ENCODE peak calls at places on chromosomes 5 and 9, in five cellular contexts. B is AG04450, I is kidney epithelial cell, Q is A549, K is adrenal gland. P is an unnamed sample.

GRCh38 chr9:126788046-126788445 is 16.8 kb upstream of the ZBTB43 start:
- DNase-seq in K (no peak), I (no peak), B (no peak), Q (no peak), P (no peak)

GRCh38 chr5:115069087-115069968 is 100.4 kb downstream of the TRIM36 start:
- DNase-seq in I (no peak), B (peak; percentile 27), K (peak; percentile 45), Q (peak; percentile 33), P (peak; percentile 51)

GRCh38 chr5:94361832-94362754 is 256.3 kb downstream of the KIAA0825 start:
- DNase-seq in K (no peak), Q (no peak), B (no peak), I (no peak), P (peak; percentile 7)

GRCh38 chr5:61806491-61807020 is 474.5 kb downstream of the ZSWIM6 start:
- DNase-seq in Q (no peak), B (no peak), K (no peak), I (no peak), P (no peak)

GRCh38 chr5:178854284-178854683 is 5.5 kb upstream of the ZNF354B start:
- DNase-seq in I (no peak), B (no peak), Q (no peak), K (no peak), P (no peak)

GRCh38 chr5:143259254-143259605 is 144.3 kb downstream of the NR3C1 start:
- DNase-seq in B (no peak), K (no peak), I (no peak), Q (no peak), P (no peak)

GRCh38 chr9:93112116-93112863 is 16.3 kb downstream of the CARD19 start:
- DNase-seq in Q (no peak), I (no peak), B (no peak), K (peak; percentile 71), P (no peak)

GRCh38 chr5:181058321-181058720 is 18.3 kb downstream of the BTNL9 start:
- DNase-seq in K (no peak), Q (no peak), I (no peak), B (no peak), P (no peak)

GRCh38 chr9:129773262-129774048 is 20.6 kb upstream of the PTGES start:
- DNase-seq in B (peak; percentile 27), Q (peak; percentile 76), I (no peak), K (peak; percentile 74), P (peak; percentile 39)

GRCh38 chr5:120465281-120465961 is 1.3 kb downstream of the PRR16 start:
- DNase-seq in Q (no peak), B (no peak), K (peak; percentile 16), I (no peak), P (no peak)

GRCh38 chr5:62112689-62113220 is 193.3 kb upstream of the KIF2A start:
- DNase-seq in K (no peak), B (no peak), Q (no peak), I (no peak), P (no peak)

GRCh38 chr9:125633116-125633743 is 73.8 kb downstream of the MAPKAP1 start:
- DNase-seq in K (peak; percentile 28), B (no peak), I (no peak), Q (no peak), P (peak; percentile 22)

GRCh38 chr9:125632321-125633115 is 74.5 kb downstream of the MAPKAP1 start:
- DNase-seq in I (peak; percentile 16), B (no peak), Q (no peak), K (no peak), P (peak; percentile 7)

GRCh38 chr9:125629451-125629850 is 77.6 kb downstream of the MAPKAP1 start:
- DNase-seq in Q (no peak), I (no peak), B (no peak), K (no peak), P (no peak)

GRCh38 chr9:125630436-125630835 is 76.6 kb downstream of the MAPKAP1 start:
- DNase-seq in I (no peak), B (no peak), Q (no peak), K (no peak), P (no peak)

GRCh38 chr9:125631391-125632085 is 75.5 kb downstream of the MAPKAP1 start:
- DNase-seq in B (no peak), I (no peak), K (peak; percentile 25), Q (peak; percentile 43), P (peak; percentile 13)
- TF ChIP-seq CTCF in B (peak; percentile 69), I (peak; percentile 32), K (peak; percentile 56), Q (peak; percentile 60), P (no peak)

GRCh38 chr9:119298076-119298853 is 71.0 kb downstream of the BRINP1 start:
- DNase-seq in B (no peak), K (no peak), Q (no peak), I (no peak), P (no peak)
- TF ChIP-seq CTCF in B (no peak), K (no peak), Q (no peak), I (no peak), P (no peak)

GRCh38 chr5:73104326-73104725 is 16.0 kb upstream of the TMEM171 start:
- DNase-seq in I (no peak), Q (no peak), K (no peak), B (no peak), P (no peak)
- TF ChIP-seq CTCF in I (no peak), Q (no peak), K (no peak), B (no peak), P (no peak)

DNA sequence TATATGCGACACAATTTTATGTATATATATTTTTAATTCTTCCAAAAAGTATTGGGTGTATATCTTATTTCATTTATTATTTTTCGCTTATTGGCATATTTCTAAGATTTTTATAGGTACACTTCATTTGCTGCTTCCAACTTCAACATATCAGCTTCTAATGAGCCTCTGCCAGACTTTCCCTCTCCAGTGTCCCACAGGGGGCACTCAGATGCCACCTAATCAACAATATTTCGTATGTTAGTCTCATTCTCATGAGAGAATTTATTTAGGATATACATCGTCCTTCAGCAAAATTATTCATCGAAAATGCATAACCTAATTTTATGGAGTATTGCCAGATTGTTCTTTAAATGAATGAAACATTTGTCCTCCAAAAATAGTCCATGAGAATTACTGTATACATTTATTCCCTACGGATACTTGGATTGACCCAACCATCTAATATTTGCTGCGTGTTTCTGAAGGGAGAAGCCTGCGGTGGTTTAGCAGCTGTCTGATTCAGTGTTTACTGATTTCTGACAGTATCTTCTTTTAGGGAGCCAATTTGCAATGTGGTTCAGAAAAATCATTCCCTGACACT is 100.6 kb upstream of the SELENOP start:
- DNase-seq in B (peak; percentile 13), I (no peak), Q (peak; percentile 57), K (no peak), P (peak; percentile 71)
- TF ChIP-seq CTCF in B (peak; percentile 64), I (peak; percentile 48), Q (peak; percentile 91), K (peak; percentile 44), P (peak; percentile 45)

GRCh38 chr9:71676460-71676859 is 91.9 kb downstream of the CEMIP2 start:
- DNase-seq in I (no peak), B (no peak), Q (no peak), K (no peak), P (no peak)

GRCh38 chr9:71672573-71672972 is 95.7 kb downstream of the CEMIP2 start:
- DNase-seq in Q (no peak), B (no peak), I (no peak), K (no peak), P (no peak)

GRCh38 chr9:71675857-71676165 is 92.5 kb downstream of the CEMIP2 start:
- DNase-seq in B (no peak), Q (no peak), I (no peak), K (no peak), P (no peak)

GRCh38 chr9:71677209-71677608 is 91.1 kb downstream of the CEMIP2 start:
- DNase-seq in Q (no peak), K (no peak), B (no peak), I (no peak), P (no peak)

GRCh38 chr9:71675129-71675856 is 93.0 kb downstream of the CEMIP2 start:
- DNase-seq in B (no peak), Q (no peak), K (no peak), I (no peak), P (no peak)
- TF ChIP-seq CTCF in B (no peak), Q (no peak), K (no peak), I (no peak), P (no peak)

GRCh38 chr9:133341369-133342082 is 5.5 kb upstream of the SURF6 start:
- DNase-seq in I (no peak), B (no peak), K (peak; percentile 43), Q (no peak), P (no peak)

GRCh38 chr9:133340256-133340655 is 4.3 kb upstream of the SURF6 start:
- DNase-seq in B (no peak), Q (no peak), K (no peak), I (no peak), P (no peak)

GRCh38 chr9:133342570-133342969 is 5.4 kb downstream of the MED22 start:
- DNase-seq in I (no peak), K (no peak), Q (no peak), B (no peak), P (peak; percentile 22)

GRCh38 chr9:133340916-133341315 is 4.9 kb upstream of the SURF6 start:
- DNase-seq in B (no peak), Q (no peak), K (no peak), I (no peak), P (no peak)

GRCh38 chr9:133342083-133342406 is 5.9 kb downstream of the MED22 start:
- DNase-seq in B (no peak), I (no peak), K (no peak), Q (no peak), P (no peak)
- TF ChIP-seq CTCF in B (no peak), I (peak; percentile 33), K (no peak), Q (no peak), P (no peak)

DNA sequence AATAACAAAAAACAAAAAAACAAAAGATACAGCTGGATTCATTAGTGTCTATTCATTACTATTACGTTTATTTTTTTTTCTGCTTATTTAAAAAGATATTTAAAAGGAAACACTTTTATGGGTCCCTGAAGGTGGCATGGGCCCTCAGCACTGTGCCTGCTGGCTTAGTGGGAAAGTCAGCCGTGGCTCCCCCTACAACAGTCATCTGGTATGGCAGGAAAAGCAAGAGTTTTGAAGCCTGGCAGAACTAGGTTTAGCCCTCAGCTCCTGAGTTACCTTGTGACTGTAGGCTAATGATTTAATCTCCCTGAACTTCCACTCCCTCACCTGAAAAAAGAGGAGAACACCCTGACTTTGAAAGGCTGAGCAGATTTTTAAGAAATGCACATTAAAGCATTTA is 135.6 kb downstream of the GOLPH3 start:
- DNase-seq in K (no peak), Q (no peak), I (no peak), B (no peak), P (no peak)
- TF ChIP-seq CTCF in K (no peak), Q (no peak), I (no peak), B (no peak), P (no peak)

P was measured in Calu3.